ENCODE peak calls at places on chromosomes 12 and 14, in five cellular contexts. X, G, W, A and U are unnamed samples.
A peak's percentile ranks its signal among the peaks of the same experiment; 100 is the strongest.

GRCh38 chr12:117034691-117035090 is 64.5 kb downstream of the TESC start:
- DNase-seq in X (no peak), G (no peak), W (no peak), A (no peak), U (no peak)

GRCh38 chr14:21042918-21043317 is 756 bp downstream of the RNASE7 start:
- DNase-seq in X (peak; percentile 39), G (no peak), W (no peak), A (no peak), U (peak; percentile 25)

GRCh38 chr14:100824156-100824555 is 1.8 kb upstream of the MEG3 start:
- DNase-seq in X (no peak), G (peak; percentile 18), W (no peak), A (no peak), U (peak; percentile 33)

GRCh38 chr12:103924761-103925641 is 5.2 kb upstream of the HSP90B1 start:
- DNase-seq in X (no peak), G (no peak), W (peak; percentile 77), A (no peak), U (peak; percentile 70)

GRCh38 chr14:57302883-57303282 is 34.1 kb downstream of the AP5M1 start:
- DNase-seq in X (no peak), G (no peak), W (no peak), A (peak; percentile 1), U (no peak)

GRCh38 chr12:69154585-69155363 is 84.6 kb upstream of the CPSF6 start:
- DNase-seq in X (peak; percentile 52), G (peak; percentile 50), W (peak; percentile 75), A (peak; percentile 84), U (peak; percentile 52)

GRCh38 chr14:55366271-55366670 is 45.4 kb downstream of the ATG14 start:
- DNase-seq in X (no peak), G (no peak), W (peak; percentile 96), A (no peak), U (peak; percentile 80)

GRCh38 chr12:122979001-122979907 is 1.2 kb upstream of the ARL6IP4 start:
- DNase-seq in X (no peak), G (no peak), W (no peak), A (no peak), U (no peak)

GRCh38 chr14:42374332-42374731 is 767.7 kb downstream of the LRFN5 start:
- DNase-seq in X (no peak), G (no peak), W (peak; percentile 41), A (no peak), U (no peak)

GRCh38 chr12:110104188-110104969 is 19.8 kb upstream of the IFT81 start:
- DNase-seq in X (no peak), G (no peak), W (no peak), A (no peak), U (peak; percentile 39)

GRCh38 chr14:60647081-60647836 is 2.0 kb downstream of the SIX1 start:
- DNase-seq in X (no peak), G (no peak), W (peak; percentile 83), A (no peak), U (peak; percentile 56)

GRCh38 chr12:90253674-90254181 is 545.1 kb upstream of the ATP2B1 start:
- DNase-seq in X (peak; percentile 26), G (peak; percentile 60), W (peak; percentile 98), A (no peak), U (peak; percentile 93)

GRCh38 chr12:2693204-2693860 is 101.4 kb upstream of the FKBP4 start:
- DNase-seq in X (no peak), G (no peak), W (no peak), A (no peak), U (no peak)

GRCh38 chr12:1044697-1045096 is 53.7 kb downstream of the ERC1 start:
- DNase-seq in X (no peak), G (no peak), W (peak; percentile 77), A (no peak), U (peak; percentile 52)

GRCh38 chr14:32494566-32495434 is 165.7 kb downstream of the AKAP6 start:
- DNase-seq in X (no peak), G (no peak), W (no peak), A (no peak), U (peak; percentile 89)

GRCh38 chr14:102928412-102929348 is 6.2 kb downstream of the AMN start:
- DNase-seq in X (peak; percentile 66), G (no peak), W (no peak), A (no peak), U (peak; percentile 17)

GRCh38 chr12:21662122-21662792 is 4.6 kb upstream of the LDHB start:
- DNase-seq in X (no peak), G (no peak), W (no peak), A (no peak), U (no peak)

GRCh38 chr12:125184213-125184952 is 119.1 kb downstream of the AACS start:
- DNase-seq in X (no peak), G (no peak), W (no peak), A (no peak), U (no peak)

GRCh38 chr12:125185740-125186470 is 120.7 kb downstream of the AACS start:
- DNase-seq in X (peak; percentile 81), G (no peak), W (peak; percentile 80), A (peak; percentile 85), U (peak; percentile 63)

GRCh38 chr12:125183187-125184067 is 118.2 kb downstream of the AACS start:
- DNase-seq in X (peak; percentile 62), G (peak; percentile 62), W (peak; percentile 92), A (peak; percentile 85), U (peak; percentile 66)

GRCh38 chr12:125186471-125187147 is 121.4 kb downstream of the AACS start:
- DNase-seq in X (no peak), G (no peak), W (no peak), A (no peak), U (no peak)

GRCh38 chr12:125185311-125185739 is 120.1 kb downstream of the AACS start:
- DNase-seq in X (no peak), G (no peak), W (no peak), A (no peak), U (no peak)
- H3K4me3 ChIP-seq in X (no peak overlapping the region), G (no peak overlapping the region), W (no peak overlapping the region), A (no peak overlapping the region), U (no peak overlapping the region)

DNA sequence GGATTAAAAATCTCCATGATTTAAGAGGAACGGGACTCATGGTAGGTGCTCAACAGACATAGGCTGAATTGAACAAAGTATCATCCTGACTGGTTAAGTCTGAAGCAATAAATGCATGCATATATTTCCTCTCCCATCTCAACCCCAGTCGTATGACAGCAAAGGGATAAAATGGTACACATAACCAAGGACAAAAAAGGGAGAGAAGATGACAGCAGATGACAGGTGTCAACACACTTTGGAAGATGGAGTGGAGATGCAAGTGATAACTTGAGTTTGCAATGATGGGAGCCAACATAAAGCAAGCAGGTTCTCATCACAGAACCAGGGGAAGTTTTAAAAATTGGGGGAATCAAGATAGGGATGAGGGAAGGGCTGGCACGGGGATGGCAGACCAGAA is 5.2 kb downstream of the C1RL start:
- DNase-seq in X (no peak), G (no peak), W (no peak), A (no peak), U (no peak)
- H3K4me3 ChIP-seq in X (no peak overlapping the region), G (no peak overlapping the region), W (no peak overlapping the region), A (no peak overlapping the region), U (no peak overlapping the region)

GRCh38 chr12:58918475-58918874 is 1.8 kb downstream of the LRIG3 start:
- DNase-seq in X (no peak), G (no peak), W (peak; percentile 34), A (no peak), U (no peak)

GRCh38 chr12:58917699-58918334 is 2.5 kb downstream of the LRIG3 start:
- DNase-seq in X (no peak), G (no peak), W (peak; percentile 22), A (no peak), U (peak; percentile 27)

GRCh38 chr12:58916153-58916709 is 4.1 kb downstream of the LRIG3 start:
- DNase-seq in X (no peak), G (no peak), W (no peak), A (no peak), U (no peak)

GRCh38 chr12:58915634-58916033 is 4.7 kb downstream of the LRIG3 start:
- DNase-seq in X (peak; percentile 57), G (no peak), W (peak; percentile 11), A (no peak), U (peak; percentile 86)

DNA sequence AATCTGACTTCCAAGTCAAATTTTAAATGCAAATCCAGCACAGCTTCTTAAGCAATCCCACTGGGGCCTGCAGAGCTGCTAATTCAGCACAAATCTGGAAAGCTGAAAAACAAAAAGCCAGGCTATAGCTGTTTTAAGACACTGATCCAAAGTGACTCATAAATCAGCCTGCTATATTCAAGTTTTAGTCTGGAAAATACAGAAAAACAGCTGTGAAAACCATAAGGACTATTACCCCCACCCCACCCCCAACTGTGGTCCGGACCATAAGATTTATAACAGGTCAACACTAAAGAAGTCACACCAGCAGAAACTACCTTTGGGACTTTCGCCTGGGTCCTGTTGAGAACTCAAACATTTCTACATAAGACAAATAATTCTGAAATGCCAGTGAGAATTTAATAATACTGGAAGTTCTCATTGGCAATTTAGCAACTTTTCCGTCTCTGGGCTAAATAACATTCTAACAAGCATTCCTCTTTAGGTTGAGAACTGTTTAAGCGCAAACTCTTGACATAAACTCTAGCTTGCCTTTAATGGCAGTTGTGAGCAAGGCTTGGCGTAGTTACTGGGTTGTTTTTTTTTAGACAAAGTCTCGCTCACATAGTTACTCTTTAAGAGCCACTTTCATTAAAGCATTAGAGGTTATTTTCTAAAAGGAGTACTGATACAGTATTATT is 3.3 kb downstream of the LRIG3 start:
- DNase-seq in X (peak; percentile 31), G (no peak), W (peak; percentile 17), A (no peak), U (peak; percentile 80)
- H3K4me3 ChIP-seq in X (peak overlapping the region; percentile 2), G (peak overlapping the region; percentile 71), W (peak overlapping the region; percentile 97), A (no peak overlapping the region), U (peak overlapping the region; percentile 90)

DNA sequence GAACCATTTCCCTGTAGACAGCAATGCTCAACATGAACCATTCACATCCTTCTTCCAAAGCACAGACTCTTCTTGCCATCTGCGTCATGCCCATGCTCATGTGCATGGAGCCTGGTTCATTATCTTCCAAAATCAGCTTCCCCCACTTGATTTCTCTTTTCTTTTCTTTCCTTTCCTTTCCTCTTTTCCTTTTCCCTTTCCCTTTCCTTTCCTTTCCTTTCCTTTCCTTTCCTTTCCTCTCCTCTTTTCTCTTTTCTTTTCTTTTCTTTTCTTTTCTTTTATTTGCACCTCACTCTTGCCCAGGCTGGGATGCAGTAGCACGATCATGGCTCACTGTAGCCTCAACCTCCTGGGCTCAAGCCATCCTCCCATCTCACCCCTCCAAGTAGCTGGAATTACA is 37.5 kb downstream of the WIF1 start:
- DNase-seq in X (no peak), G (no peak), W (no peak), A (no peak), U (no peak)
- H3K4me3 ChIP-seq in X (no peak overlapping the region), G (no peak overlapping the region), W (no peak overlapping the region), A (no peak overlapping the region), U (no peak overlapping the region)